ENCODE peak calls at places on chromosomes 11 and 22, in six cellular contexts. C is NCI-H226; S is activated CD4-positive, alpha-beta T cell treated with anti-CD3 and anti-CD28 coated beads, Interleukin-2, amount 10 ng/mL, durations not matched to agents 7 days and 5 days; O is NCI-H1436; U is ELR; N is effector memory CD4-positive, alpha-beta T cell. V is an unnamed sample.

GRCh38 chr11:78567209-78567608 is 7.5 kb downstream of the NARS2 start:
- DNase-seq in C (peak), S (no peak), O (no peak), U (peak), N (no peak), V (peak)

GRCh38 chr22:50569896-50570535 is 7.3 kb upstream of the SYCE3 start:
- DNase-seq in C (no peak), S (no peak), O (no peak), U (no peak), N (no peak), V (no peak)

GRCh38 chr11:58796333-58797049 is 48.0 kb downstream of the GLYATL2 start:
- DNase-seq in C (no peak), S (no peak), O (no peak), U (peak), N (no peak), V (no peak)

GRCh38 chr22:17842386-17842785 is 68.1 kb upstream of the BID start:
- DNase-seq in C (no peak), S (peak), O (no peak), U (no peak), N (peak), V (no peak)

GRCh38 chr11:61954106-61955030 is 4.2 kb downstream of the BEST1 start:
- DNase-seq in C (no peak), S (no peak), O (no peak), U (peak), N (no peak), V (no peak)

GRCh38 chr11:79438631-79439429 is 2.0 kb downstream of the TENM4 start:
- DNase-seq in C (no peak), S (no peak), O (no peak), U (peak), N (no peak), V (peak)

GRCh38 chr11:81647374-81647773 is 1086.3 kb downstream of the FAM181B start:
- DNase-seq in C (no peak), S (no peak), O (no peak), U (no peak), N (no peak), V (no peak)

GRCh38 chr11:9550209-9550628 is 23.3 kb upstream of the WEE1 start:
- DNase-seq in C (no peak), S (no peak), O (no peak), U (no peak), N (no peak), V (no peak)

GRCh38 chr22:27260087-27260730 is 541.3 kb downstream of the MN1 start:
- DNase-seq in C (no peak), S (no peak), O (no peak), U (no peak), N (no peak), V (no peak)

GRCh38 chr11:65556470-65557279 is 1.5 kb downstream of the LTBP3 start:
- DNase-seq in C (peak), S (no peak), O (no peak), U (peak), N (no peak), V (no peak)

GRCh38 chr11:35088676-35089075 is 50.3 kb upstream of the CD44 start:
- DNase-seq in C (peak), S (no peak), O (no peak), U (peak), N (no peak), V (peak)

GRCh38 chr11:77497368-77497767 is 23.5 kb upstream of the PAK1 start:
- DNase-seq in C (no peak), S (no peak), O (no peak), U (peak), N (no peak), V (no peak)

GRCh38 chr22:30262917-30263741 is 3.5 kb downstream of the OSM start:
- DNase-seq in C (no peak), S (peak), O (peak), U (peak), N (peak), V (no peak)

GRCh38 chr11:5204787-5205186 is 4.3 kb upstream of the OR51V1 start:
- DNase-seq in C (peak), S (no peak), O (no peak), U (peak), N (no peak), V (peak)

GRCh38 chr11:118497831-118498230 is 29.4 kb upstream of the TTC36 start:
- DNase-seq in C (peak), S (no peak), O (no peak), U (peak), N (no peak), V (no peak)

GRCh38 chr11:120324932-120325810 is at the start of gene TLCD5:
- DNase-seq in C (peak), S (no peak), O (peak), U (peak), N (peak), V (no peak)

V was measured in foreskin keratinocyte.